ENCODE peak calls at places on chromosomes 6 and 20, in six cellular contexts. E, I, F, G, Q and H are unnamed samples.

GRCh38 chr20:38434310-38434741 is 802 bp downstream of the SNHG17 start:
- DNase-seq in E (peak), I (peak), F (no peak), G (no peak), Q (no peak), H (no peak)

GRCh38 chr20:58640446-58640845 is 10.6 kb upstream of the STX16 start:
- DNase-seq in E (no peak), I (peak), F (peak), G (no peak), Q (no peak), H (peak)

GRCh38 chr6:118968416-118968815 is 33.5 kb upstream of the MCM9 start:
- DNase-seq in E (peak), I (peak), F (no peak), G (no peak), Q (peak), H (peak)

GRCh38 chr6:25022140-25022553 is 86.4 kb upstream of the RIPOR2 start:
- DNase-seq in E (no peak), I (no peak), F (no peak), G (no peak), Q (no peak), H (no peak)

GRCh38 chr6:42745083-42745637 is 743 bp downstream of the TBCC start:
- DNase-seq in E (peak), I (peak), F (no peak), G (peak), Q (peak), H (peak)

GRCh38 chr6:138550346-138550767 is 51.1 kb upstream of the NHSL1 start:
- DNase-seq in E (no peak), I (no peak), F (no peak), G (no peak), Q (no peak), H (no peak)

GRCh38 chr6:77837034-77837784 is 184.4 kb downstream of the MEI4 start:
- DNase-seq in E (no peak), I (no peak), F (no peak), G (no peak), Q (no peak), H (no peak)

GRCh38 chr6:129317931-129318820 is 391.8 kb downstream of the ARHGAP18 start:
- DNase-seq in E (no peak), I (peak), F (peak), G (no peak), Q (peak), H (peak)

GRCh38 chr20:62736026-62736406 is 27.4 kb downstream of the NTSR1 start:
- DNase-seq in E (no peak), I (no peak), F (no peak), G (no peak), Q (no peak), H (no peak)

GRCh38 chr6:87473419-87473903 is 687 bp downstream of the SLC35A1 start:
- DNase-seq in E (peak), I (peak), F (peak), G (no peak), Q (no peak), H (no peak)

GRCh38 chr6:44342052-44342451 is 398 bp upstream of the SPATS1 start:
- DNase-seq in E (no peak), I (no peak), F (no peak), G (no peak), Q (no peak), H (no peak)

GRCh38 chr6:139386404-139386803 is 12.0 kb upstream of the CITED2 start:
- DNase-seq in E (no peak), I (no peak), F (no peak), G (no peak), Q (no peak), H (no peak)

GRCh38 chr20:34541264-34541901 is 17.1 kb upstream of the MAP1LC3A start:
- DNase-seq in E (no peak), I (no peak), F (no peak), G (no peak), Q (no peak), H (no peak)

GRCh38 chr20:17787816-17788215 is 88.0 kb downstream of the BANF2 start:
- DNase-seq in E (no peak), I (no peak), F (no peak), G (no peak), Q (no peak), H (no peak)